ENCODE peak calls at places on chromosomes 16 and 17, in five cellular contexts. One of them, this sample, is unnamed.

GRCh38 chr16:67667434-67667816 is 811 bp downstream of the C16orf86 start:
- DNase-seq in K562: no peak
- DNase-seq in GM12878: no peak
- DNase-seq in SK-N-SH: no peak
- DNase-seq in IMR-90: no peak
- DNase-seq in this sample: no peak

GRCh38 chr17:43774304-43775250 is 4.2 kb downstream of the DUSP3 start:
- DNase-seq in K562: no peak
- DNase-seq in GM12878: no peak
- DNase-seq in SK-N-SH: no peak
- DNase-seq in IMR-90: no peak
- DNase-seq in this sample: no peak

GRCh38 chr17:17551361-17551760 is 40.1 kb downstream of the PEMT start:
- DNase-seq in K562: no peak
- DNase-seq in GM12878: no peak
- DNase-seq in SK-N-SH: peak; percentile 89
- DNase-seq in IMR-90: no peak
- DNase-seq in this sample: no peak

GRCh38 chr16:63735456-63735855 is 1386.4 kb downstream of the CDH11 start:
- DNase-seq in K562: no peak
- DNase-seq in GM12878: no peak
- DNase-seq in SK-N-SH: no peak
- DNase-seq in IMR-90: no peak
- DNase-seq in this sample: no peak

GRCh38 chr17:60139438-60140285 is 10.1 kb upstream of the CA4 start:
- DNase-seq in K562: peak; percentile 82
- DNase-seq in GM12878: no peak
- DNase-seq in SK-N-SH: no peak
- DNase-seq in IMR-90: peak; percentile 58
- DNase-seq in this sample: peak; percentile 78

GRCh38 chr17:65099941-65100315 is 37.2 kb upstream of the RGS9 start:
- DNase-seq in K562: no peak
- DNase-seq in GM12878: peak; percentile 84
- DNase-seq in SK-N-SH: no peak
- DNase-seq in IMR-90: peak; percentile 60
- DNase-seq in this sample: peak; percentile 87

GRCh38 chr17:62627904-62628603 is 584 bp downstream of the MRC2 start:
- DNase-seq in K562: peak; percentile 76
- DNase-seq in GM12878: no peak
- DNase-seq in SK-N-SH: peak; percentile 91
- DNase-seq in IMR-90: peak; percentile 74
- DNase-seq in this sample: peak; percentile 66

GRCh38 chr17:21039839-21040575 is 2.8 kb downstream of the USP22 start:
- DNase-seq in K562: no peak
- DNase-seq in GM12878: no peak
- DNase-seq in SK-N-SH: peak; percentile 48
- DNase-seq in IMR-90: peak; percentile 56
- DNase-seq in this sample: peak; percentile 81

GRCh38 chr16:52077656-52078055 is 469.3 kb downstream of the TOX3 start:
- DNase-seq in K562: no peak
- DNase-seq in GM12878: no peak
- DNase-seq in SK-N-SH: no peak
- DNase-seq in IMR-90: no peak
- DNase-seq in this sample: no peak

GRCh38 chr16:62967606-62968005 is 931.4 kb upstream of the CDH8 start:
- DNase-seq in K562: no peak
- DNase-seq in GM12878: no peak
- DNase-seq in SK-N-SH: no peak
- DNase-seq in IMR-90: no peak
- DNase-seq in this sample: no peak

GRCh38 chr17:79024901-79025737 is 1.1 kb downstream of the C1QTNF1 start:
- DNase-seq in K562: no peak
- DNase-seq in GM12878: no peak
- DNase-seq in SK-N-SH: peak; percentile 42
- DNase-seq in IMR-90: no peak
- DNase-seq in this sample: no peak

GRCh38 chr17:5413682-5414081 is 5.8 kb downstream of the NUP88 start:
- DNase-seq in K562: no peak
- DNase-seq in GM12878: no peak
- DNase-seq in SK-N-SH: no peak
- DNase-seq in IMR-90: peak; percentile 93
- DNase-seq in this sample: peak; percentile 25

GRCh38 chr16:67016143-67016542 is 12.8 kb upstream of the CBFB start:
- DNase-seq in K562: no peak
- DNase-seq in GM12878: no peak
- DNase-seq in SK-N-SH: no peak
- DNase-seq in IMR-90: no peak
- DNase-seq in this sample: no peak

GRCh38 chr16:23232806-23233205 is 50.3 kb downstream of the SCNN1G start:
- DNase-seq in K562: no peak
- DNase-seq in GM12878: no peak
- DNase-seq in SK-N-SH: no peak
- DNase-seq in IMR-90: no peak
- DNase-seq in this sample: no peak

GRCh38 chr16:12336158-12336557 is 359.6 kb downstream of the SNX29 start:
- DNase-seq in K562: no peak
- DNase-seq in GM12878: no peak
- DNase-seq in SK-N-SH: no peak
- DNase-seq in IMR-90: no peak
- DNase-seq in this sample: no peak

GRCh38 chr17:27644586-27644985 is 13.6 kb downstream of the LGALS9 start:
- DNase-seq in K562: no peak
- DNase-seq in GM12878: no peak
- DNase-seq in SK-N-SH: no peak
- DNase-seq in IMR-90: no peak
- DNase-seq in this sample: no peak

GRCh38 chr16:8551388-8552332 is 38.7 kb downstream of the TMEM114 start:
- DNase-seq in K562: no peak
- DNase-seq in GM12878: no peak
- DNase-seq in SK-N-SH: no peak
- DNase-seq in IMR-90: no peak
- DNase-seq in this sample: no peak

GRCh38 chr17:34259151-34259550 is 4.1 kb downstream of the CCL2 start:
- DNase-seq in K562: no peak
- DNase-seq in GM12878: no peak
- DNase-seq in SK-N-SH: no peak
- DNase-seq in IMR-90: peak; percentile 28
- DNase-seq in this sample: no peak

GRCh38 chr17:48335858-48336500 is 94.0 kb downstream of the SKAP1 start:
- DNase-seq in K562: peak; percentile 21
- DNase-seq in GM12878: peak; percentile 37
- DNase-seq in SK-N-SH: peak; percentile 34
- DNase-seq in IMR-90: peak; percentile 71
- DNase-seq in this sample: peak; percentile 68

GRCh38 chr17:78113804-78114785 is 14.5 kb downstream of the TMC6 start:
- DNase-seq in K562: no peak
- DNase-seq in GM12878: no peak
- DNase-seq in SK-N-SH: no peak
- DNase-seq in IMR-90: no peak
- DNase-seq in this sample: no peak

GRCh38 chr16:31094424-31095120 is at the start of gene VKORC1:
- DNase-seq in K562: peak; percentile 91
- DNase-seq in GM12878: peak; percentile 87
- DNase-seq in SK-N-SH: peak; percentile 93
- DNase-seq in IMR-90: peak; percentile 97
- DNase-seq in this sample: peak; percentile 95

GRCh38 chr16:84141143-84141670 is 3.8 kb downstream of the HSDL1 start:
- DNase-seq in K562: no peak
- DNase-seq in GM12878: no peak
- DNase-seq in SK-N-SH: no peak
- DNase-seq in IMR-90: no peak
- DNase-seq in this sample: peak; percentile 31

GRCh38 chr17:21510686-21511367 is 134.7 kb downstream of the KCNJ12 start:
- DNase-seq in K562: no peak
- DNase-seq in GM12878: no peak
- DNase-seq in SK-N-SH: no peak
- DNase-seq in IMR-90: no peak
- DNase-seq in this sample: no peak

GRCh38 chr16:23896832-23897821 is 61.3 kb downstream of the PRKCB start:
- DNase-seq in K562: no peak
- DNase-seq in GM12878: no peak
- DNase-seq in SK-N-SH: no peak
- DNase-seq in IMR-90: no peak
- DNase-seq in this sample: no peak

GRCh38 chr16:15444264-15444663 is 9.9 kb downstream of the BMERB1 start:
- DNase-seq in K562: no peak
- DNase-seq in GM12878: no peak
- DNase-seq in SK-N-SH: no peak
- DNase-seq in IMR-90: no peak
- DNase-seq in this sample: no peak

GRCh38 chr16:20904507-20905079 is 4.0 kb downstream of the LYRM1 start:
- DNase-seq in K562: no peak
- DNase-seq in GM12878: peak; percentile 49
- DNase-seq in SK-N-SH: no peak
- DNase-seq in IMR-90: peak; percentile 60
- DNase-seq in this sample: no peak

GRCh38 chr17:48539177-48539576 is 5.7 kb downstream of the HOXB2 start:
- DNase-seq in K562: no peak
- DNase-seq in GM12878: no peak
- DNase-seq in SK-N-SH: no peak
- DNase-seq in IMR-90: peak; percentile 90
- DNase-seq in this sample: no peak

GRCh38 chr17:67347826-67348225 is 18.6 kb downstream of the PSMD12 start:
- DNase-seq in K562: no peak
- DNase-seq in GM12878: no peak
- DNase-seq in SK-N-SH: no peak
- DNase-seq in IMR-90: no peak
- DNase-seq in this sample: no peak

DNA sequence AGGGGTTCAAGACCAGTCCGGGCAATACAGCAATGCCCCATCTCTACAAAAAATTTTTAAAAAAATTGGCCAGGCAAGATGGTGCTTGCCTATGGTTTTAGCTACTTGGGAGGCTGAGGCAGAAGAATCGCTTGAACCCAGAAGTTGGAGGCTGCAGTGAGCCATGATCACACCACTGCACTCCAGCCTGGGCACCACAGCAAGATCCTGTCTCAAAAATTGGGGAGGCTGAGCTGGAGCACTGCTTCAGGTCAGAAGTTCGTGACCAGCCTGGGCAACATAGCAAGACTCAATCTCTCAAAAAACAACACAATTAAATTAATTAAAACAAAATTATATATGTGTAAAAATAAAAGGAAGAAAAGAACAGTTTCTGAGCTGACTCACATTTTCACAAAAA is 74.8 kb upstream of the CLEC18B start:
- DNase-seq in K562: no peak
- DNase-seq in GM12878: no peak
- DNase-seq in SK-N-SH: no peak
- DNase-seq in IMR-90: no peak
- DNase-seq in this sample: no peak
- H3K4me2 ChIP-seq in K562: no peak overlapping the region
- H3K4me2 ChIP-seq in GM12878: no peak overlapping the region
- H3K4me2 ChIP-seq in SK-N-SH: no peak overlapping the region
- H3K4me2 ChIP-seq in IMR-90: no peak overlapping the region
- H3K4me2 ChIP-seq in this sample: no peak overlapping the region

GRCh38 chr16:81494434-81494806 is 49.8 kb downstream of the CMIP start:
- DNase-seq in K562: no peak
- DNase-seq in GM12878: no peak
- DNase-seq in SK-N-SH: peak; percentile 4
- DNase-seq in IMR-90: no peak
- DNase-seq in this sample: no peak

GRCh38 chr16:81492965-81493754 is 48.6 kb downstream of the CMIP start:
- DNase-seq in K562: no peak
- DNase-seq in GM12878: no peak
- DNase-seq in SK-N-SH: no peak
- DNase-seq in IMR-90: no peak
- DNase-seq in this sample: no peak

GRCh38 chr16:81493755-81494433 is 49.3 kb downstream of the CMIP start:
- DNase-seq in K562: peak; percentile 80
- DNase-seq in GM12878: no peak
- DNase-seq in SK-N-SH: no peak
- DNase-seq in IMR-90: peak; percentile 94
- DNase-seq in this sample: peak; percentile 78

GRCh38 chr16:81491522-81492188 is 47.0 kb downstream of the CMIP start:
- DNase-seq in K562: no peak
- DNase-seq in GM12878: no peak
- DNase-seq in SK-N-SH: no peak
- DNase-seq in IMR-90: peak; percentile 65
- DNase-seq in this sample: no peak

DNA sequence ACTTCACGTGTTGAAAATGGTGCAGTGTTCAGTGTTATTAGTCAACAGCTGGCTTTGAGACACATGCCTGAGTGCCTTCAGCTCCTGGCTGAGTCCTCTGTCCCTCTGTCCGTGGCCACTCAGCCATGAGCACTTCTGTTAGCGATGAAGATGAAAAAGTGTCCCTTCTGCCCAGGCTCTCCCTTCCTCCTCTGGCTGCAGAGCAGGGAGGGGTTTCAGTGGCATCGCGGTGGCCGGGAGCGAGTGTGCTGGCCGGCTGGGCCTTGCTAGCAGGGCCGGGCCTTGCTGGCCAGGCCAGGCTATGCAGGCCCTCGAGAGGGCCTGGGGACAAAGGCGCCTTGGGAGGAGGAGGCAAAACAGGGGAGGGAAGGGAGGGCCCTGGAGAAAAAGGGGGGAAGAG is 47.7 kb downstream of the CMIP start:
- DNase-seq in K562: no peak
- DNase-seq in GM12878: no peak
- DNase-seq in SK-N-SH: peak; percentile 60
- DNase-seq in IMR-90: no peak
- DNase-seq in this sample: no peak
- H3K27ac ChIP-seq in K562: peak overlapping the region; percentile 37
- H3K27ac ChIP-seq in GM12878: no peak overlapping the region
- H3K27ac ChIP-seq in SK-N-SH: peak overlapping the region; percentile 67
- H3K27ac ChIP-seq in IMR-90: peak overlapping the region; percentile 33
- H3K27ac ChIP-seq in this sample: no peak overlapping the region

DNA sequence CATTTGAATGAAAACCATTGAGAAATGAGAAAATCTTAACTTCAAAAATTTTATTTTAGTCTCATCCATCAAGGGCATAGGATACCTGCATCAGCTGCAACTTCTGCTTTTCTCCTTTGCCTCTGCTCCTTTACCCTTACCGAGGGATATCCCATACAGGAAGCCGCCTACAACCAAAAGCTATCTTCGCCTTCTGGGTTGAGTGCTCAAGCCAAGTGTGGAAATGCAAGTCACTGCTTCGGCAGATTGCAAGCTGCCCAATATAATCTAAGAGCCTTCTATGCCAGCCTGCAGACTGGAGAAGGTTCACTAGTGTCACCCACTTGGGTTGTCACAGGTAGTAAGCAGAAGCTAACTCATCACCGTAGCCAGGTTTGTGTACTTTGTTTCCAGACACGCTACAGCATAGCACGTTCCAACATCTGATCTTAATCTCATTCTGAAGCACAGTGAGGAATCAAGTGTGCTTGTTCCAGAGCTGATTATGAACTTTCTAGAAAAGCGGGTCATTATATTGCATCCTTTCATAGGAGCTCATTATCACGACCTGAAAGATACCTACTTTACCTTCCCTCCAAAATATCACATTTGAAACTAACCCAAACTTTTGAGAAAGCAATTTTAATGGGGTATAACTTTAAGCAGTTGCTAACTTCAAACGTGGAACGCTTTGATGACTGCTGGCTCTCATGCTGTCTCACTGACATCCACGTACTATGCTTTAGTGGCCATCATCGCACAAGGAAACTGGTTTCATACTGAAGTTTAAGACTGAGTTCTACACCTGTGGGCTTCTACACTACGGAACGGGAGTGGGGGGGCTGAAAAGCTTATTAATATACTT is 8.0 kb upstream of the UNK start:
- DNase-seq in K562: no peak
- DNase-seq in GM12878: no peak
- DNase-seq in SK-N-SH: no peak
- DNase-seq in IMR-90: no peak
- DNase-seq in this sample: no peak
- TF ChIP-seq RCOR1 in K562: peak; percentile 9
- TF ChIP-seq RCOR1 in GM12878: no peak
- TF ChIP-seq RCOR1 in SK-N-SH: no peak
- TF ChIP-seq RCOR1 in IMR-90: no peak
- TF ChIP-seq RCOR1 in this sample: no peak

GRCh38 chr16:57041182-57042156 is 50.9 kb upstream of the CPNE2 start:
- DNase-seq in K562: no peak
- DNase-seq in GM12878: peak; percentile 79
- DNase-seq in SK-N-SH: no peak
- DNase-seq in IMR-90: no peak
- DNase-seq in this sample: peak; percentile 20
- H3K4me2 ChIP-seq in K562: no peak overlapping the region
- H3K4me2 ChIP-seq in GM12878: peak overlapping the region; percentile 64
- H3K4me2 ChIP-seq in SK-N-SH: no peak overlapping the region
- H3K4me2 ChIP-seq in IMR-90: no peak overlapping the region
- H3K4me2 ChIP-seq in this sample: no peak overlapping the region

This sample was measured in A549.